ENCODE peak calls at places on chromosomes 7 and 10, in nine cellular contexts. One of them, this sample, is unnamed.
A peak's percentile ranks its signal among the peaks of the same experiment; 100 is the strongest.

GRCh38 chr10:95389176-95389575 is 98.4 kb upstream of the PDLIM1 start:
- DNase-seq in fibroblast of the conjunctiva: no peak
- DNase-seq in ACHN: no peak
- DNase-seq in SK-MEL-5: peak; percentile 93
- DNase-seq in effector CD8-positive, alpha-beta T cell: no peak
- DNase-seq in stimulated activated CD8-positive, alpha-beta memory T cell treated with anti-CD3 and anti-CD28 coated beads, Interleukin-15, amount 100 ng/mL, for 24 hours: no peak
- DNase-seq in fibroblast of mammary gland: no peak
- DNase-seq in activated T-helper 2 cell treated with anti-CD3 and anti-CD28 coated beads, Interferon-gamma antibody, Interleukin-2, Interleukin-4, amounts not matched to agents 10 μg/mL and 5 μg/mL and 100 μg/mL, durations not matched to agents 14 hours and 24 hours and 36 hours: no peak
- DNase-seq in iPS-NIHi11: no peak
- DNase-seq in this sample: no peak

GRCh38 chr7:91636129-91636724 is 244.3 kb downstream of the MTERF1 start:
- DNase-seq in SK-MEL-5: peak; percentile 76
- DNase-seq in effector CD8-positive, alpha-beta T cell: no peak
- DNase-seq in ACHN: peak; percentile 68
- DNase-seq in activated T-helper 2 cell treated with anti-CD3 and anti-CD28 coated beads, Interferon-gamma antibody, Interleukin-2, Interleukin-4, amounts not matched to agents 10 μg/mL and 5 μg/mL and 100 μg/mL, durations not matched to agents 14 hours and 24 hours and 36 hours: no peak
- DNase-seq in fibroblast of mammary gland: peak; percentile 43
- DNase-seq in iPS-NIHi11: peak; percentile 31
- DNase-seq in fibroblast of the conjunctiva: no peak
- DNase-seq in stimulated activated CD8-positive, alpha-beta memory T cell treated with anti-CD3 and anti-CD28 coated beads, Interleukin-15, amount 100 ng/mL, for 24 hours: no peak
- DNase-seq in this sample: no peak

GRCh38 chr7:27163776-27164380 is 1.5 kb downstream of the HOXA9 start:
- DNase-seq in stimulated activated CD8-positive, alpha-beta memory T cell treated with anti-CD3 and anti-CD28 coated beads, Interleukin-15, amount 100 ng/mL, for 24 hours: no peak
- DNase-seq in effector CD8-positive, alpha-beta T cell: no peak
- DNase-seq in fibroblast of the conjunctiva: no peak
- DNase-seq in activated T-helper 2 cell treated with anti-CD3 and anti-CD28 coated beads, Interferon-gamma antibody, Interleukin-2, Interleukin-4, amounts not matched to agents 10 μg/mL and 5 μg/mL and 100 μg/mL, durations not matched to agents 14 hours and 24 hours and 36 hours: no peak
- DNase-seq in iPS-NIHi11: no peak
- DNase-seq in ACHN: peak; percentile 35
- DNase-seq in fibroblast of mammary gland: peak; percentile 15
- DNase-seq in SK-MEL-5: no peak
- DNase-seq in this sample: no peak

GRCh38 chr10:44925224-44925623 is 14.1 kb downstream of the TMEM72 start:
- DNase-seq in fibroblast of the conjunctiva: no peak
- DNase-seq in stimulated activated CD8-positive, alpha-beta memory T cell treated with anti-CD3 and anti-CD28 coated beads, Interleukin-15, amount 100 ng/mL, for 24 hours: no peak
- DNase-seq in ACHN: peak; percentile 20
- DNase-seq in iPS-NIHi11: peak; percentile 79
- DNase-seq in effector CD8-positive, alpha-beta T cell: no peak
- DNase-seq in fibroblast of mammary gland: no peak
- DNase-seq in SK-MEL-5: peak; percentile 40
- DNase-seq in activated T-helper 2 cell treated with anti-CD3 and anti-CD28 coated beads, Interferon-gamma antibody, Interleukin-2, Interleukin-4, amounts not matched to agents 10 μg/mL and 5 μg/mL and 100 μg/mL, durations not matched to agents 14 hours and 24 hours and 36 hours: no peak
- DNase-seq in this sample: no peak

GRCh38 chr10:18689498-18689897 is 30.3 kb downstream of the ARL5B start:
- DNase-seq in iPS-NIHi11: no peak
- DNase-seq in ACHN: peak; percentile 37
- DNase-seq in SK-MEL-5: peak; percentile 36
- DNase-seq in fibroblast of the conjunctiva: peak; percentile 18
- DNase-seq in effector CD8-positive, alpha-beta T cell: no peak
- DNase-seq in fibroblast of mammary gland: peak; percentile 55
- DNase-seq in activated T-helper 2 cell treated with anti-CD3 and anti-CD28 coated beads, Interferon-gamma antibody, Interleukin-2, Interleukin-4, amounts not matched to agents 10 μg/mL and 5 μg/mL and 100 μg/mL, durations not matched to agents 14 hours and 24 hours and 36 hours: no peak
- DNase-seq in stimulated activated CD8-positive, alpha-beta memory T cell treated with anti-CD3 and anti-CD28 coated beads, Interleukin-15, amount 100 ng/mL, for 24 hours: no peak
- DNase-seq in this sample: no peak

GRCh38 chr7:6636741-6637543 is at the start of gene ZNF316:
- DNase-seq in fibroblast of mammary gland: peak; percentile 22
- DNase-seq in fibroblast of the conjunctiva: no peak
- DNase-seq in stimulated activated CD8-positive, alpha-beta memory T cell treated with anti-CD3 and anti-CD28 coated beads, Interleukin-15, amount 100 ng/mL, for 24 hours: peak; percentile 52
- DNase-seq in effector CD8-positive, alpha-beta T cell: peak; percentile 43
- DNase-seq in activated T-helper 2 cell treated with anti-CD3 and anti-CD28 coated beads, Interferon-gamma antibody, Interleukin-2, Interleukin-4, amounts not matched to agents 10 μg/mL and 5 μg/mL and 100 μg/mL, durations not matched to agents 14 hours and 24 hours and 36 hours: peak; percentile 45
- DNase-seq in iPS-NIHi11: peak; percentile 79
- DNase-seq in ACHN: peak; percentile 68
- DNase-seq in SK-MEL-5: peak; percentile 53
- DNase-seq in this sample: peak; percentile 29

GRCh38 chr10:53209941-53210611 is 437.5 kb upstream of the MBL2 start:
- DNase-seq in activated T-helper 2 cell treated with anti-CD3 and anti-CD28 coated beads, Interferon-gamma antibody, Interleukin-2, Interleukin-4, amounts not matched to agents 10 μg/mL and 5 μg/mL and 100 μg/mL, durations not matched to agents 14 hours and 24 hours and 36 hours: no peak
- DNase-seq in effector CD8-positive, alpha-beta T cell: no peak
- DNase-seq in ACHN: peak; percentile 54
- DNase-seq in fibroblast of mammary gland: peak; percentile 0
- DNase-seq in fibroblast of the conjunctiva: no peak
- DNase-seq in SK-MEL-5: peak; percentile 49
- DNase-seq in stimulated activated CD8-positive, alpha-beta memory T cell treated with anti-CD3 and anti-CD28 coated beads, Interleukin-15, amount 100 ng/mL, for 24 hours: no peak
- DNase-seq in iPS-NIHi11: peak; percentile 20
- DNase-seq in this sample: no peak

GRCh38 chr7:128941323-128941890 is 3.7 kb downstream of the IRF5 start:
- DNase-seq in activated T-helper 2 cell treated with anti-CD3 and anti-CD28 coated beads, Interferon-gamma antibody, Interleukin-2, Interleukin-4, amounts not matched to agents 10 μg/mL and 5 μg/mL and 100 μg/mL, durations not matched to agents 14 hours and 24 hours and 36 hours: no peak
- DNase-seq in fibroblast of mammary gland: no peak
- DNase-seq in SK-MEL-5: no peak
- DNase-seq in stimulated activated CD8-positive, alpha-beta memory T cell treated with anti-CD3 and anti-CD28 coated beads, Interleukin-15, amount 100 ng/mL, for 24 hours: no peak
- DNase-seq in fibroblast of the conjunctiva: no peak
- DNase-seq in effector CD8-positive, alpha-beta T cell: no peak
- DNase-seq in iPS-NIHi11: no peak
- DNase-seq in ACHN: no peak
- DNase-seq in this sample: no peak

GRCh38 chr10:114761205-114762193 is 60.1 kb upstream of the FHIP2A start:
- DNase-seq in fibroblast of mammary gland: no peak
- DNase-seq in ACHN: no peak
- DNase-seq in effector CD8-positive, alpha-beta T cell: no peak
- DNase-seq in iPS-NIHi11: no peak
- DNase-seq in stimulated activated CD8-positive, alpha-beta memory T cell treated with anti-CD3 and anti-CD28 coated beads, Interleukin-15, amount 100 ng/mL, for 24 hours: no peak
- DNase-seq in activated T-helper 2 cell treated with anti-CD3 and anti-CD28 coated beads, Interferon-gamma antibody, Interleukin-2, Interleukin-4, amounts not matched to agents 10 μg/mL and 5 μg/mL and 100 μg/mL, durations not matched to agents 14 hours and 24 hours and 36 hours: no peak
- DNase-seq in SK-MEL-5: no peak
- DNase-seq in fibroblast of the conjunctiva: no peak
- DNase-seq in this sample: no peak

GRCh38 chr7:101832205-101832631 is 14.8 kb downstream of the CUX1 start:
- DNase-seq in fibroblast of mammary gland: no peak
- DNase-seq in activated T-helper 2 cell treated with anti-CD3 and anti-CD28 coated beads, Interferon-gamma antibody, Interleukin-2, Interleukin-4, amounts not matched to agents 10 μg/mL and 5 μg/mL and 100 μg/mL, durations not matched to agents 14 hours and 24 hours and 36 hours: no peak
- DNase-seq in ACHN: no peak
- DNase-seq in SK-MEL-5: no peak
- DNase-seq in iPS-NIHi11: no peak
- DNase-seq in fibroblast of the conjunctiva: no peak
- DNase-seq in stimulated activated CD8-positive, alpha-beta memory T cell treated with anti-CD3 and anti-CD28 coated beads, Interleukin-15, amount 100 ng/mL, for 24 hours: no peak
- DNase-seq in effector CD8-positive, alpha-beta T cell: no peak
- DNase-seq in this sample: no peak

GRCh38 chr7:73740771-73741170 is 2.2 kb upstream of the ABHD11 start:
- DNase-seq in effector CD8-positive, alpha-beta T cell: no peak
- DNase-seq in fibroblast of the conjunctiva: no peak
- DNase-seq in activated T-helper 2 cell treated with anti-CD3 and anti-CD28 coated beads, Interferon-gamma antibody, Interleukin-2, Interleukin-4, amounts not matched to agents 10 μg/mL and 5 μg/mL and 100 μg/mL, durations not matched to agents 14 hours and 24 hours and 36 hours: no peak
- DNase-seq in ACHN: no peak
- DNase-seq in SK-MEL-5: no peak
- DNase-seq in stimulated activated CD8-positive, alpha-beta memory T cell treated with anti-CD3 and anti-CD28 coated beads, Interleukin-15, amount 100 ng/mL, for 24 hours: no peak
- DNase-seq in fibroblast of mammary gland: no peak
- DNase-seq in iPS-NIHi11: no peak
- DNase-seq in this sample: no peak

GRCh38 chr10:102504179-102504975 is 605 bp downstream of the SUFU start:
- DNase-seq in stimulated activated CD8-positive, alpha-beta memory T cell treated with anti-CD3 and anti-CD28 coated beads, Interleukin-15, amount 100 ng/mL, for 24 hours: no peak
- DNase-seq in ACHN: peak; percentile 30
- DNase-seq in fibroblast of the conjunctiva: no peak
- DNase-seq in activated T-helper 2 cell treated with anti-CD3 and anti-CD28 coated beads, Interferon-gamma antibody, Interleukin-2, Interleukin-4, amounts not matched to agents 10 μg/mL and 5 μg/mL and 100 μg/mL, durations not matched to agents 14 hours and 24 hours and 36 hours: peak; percentile 26
- DNase-seq in fibroblast of mammary gland: peak; percentile 23
- DNase-seq in effector CD8-positive, alpha-beta T cell: peak; percentile 29
- DNase-seq in SK-MEL-5: peak; percentile 36
- DNase-seq in iPS-NIHi11: peak; percentile 62
- DNase-seq in this sample: peak; percentile 21

GRCh38 chr10:37588299-37588698 is 269.1 kb downstream of the ZNF248 start:
- DNase-seq in activated T-helper 2 cell treated with anti-CD3 and anti-CD28 coated beads, Interferon-gamma antibody, Interleukin-2, Interleukin-4, amounts not matched to agents 10 μg/mL and 5 μg/mL and 100 μg/mL, durations not matched to agents 14 hours and 24 hours and 36 hours: no peak
- DNase-seq in iPS-NIHi11: no peak
- DNase-seq in stimulated activated CD8-positive, alpha-beta memory T cell treated with anti-CD3 and anti-CD28 coated beads, Interleukin-15, amount 100 ng/mL, for 24 hours: no peak
- DNase-seq in fibroblast of the conjunctiva: no peak
- DNase-seq in fibroblast of mammary gland: no peak
- DNase-seq in SK-MEL-5: no peak
- DNase-seq in ACHN: no peak
- DNase-seq in effector CD8-positive, alpha-beta T cell: no peak
- DNase-seq in this sample: no peak

GRCh38 chr7:66443946-66444345 is 184.7 kb upstream of the KCTD7 start:
- DNase-seq in fibroblast of the conjunctiva: no peak
- DNase-seq in fibroblast of mammary gland: no peak
- DNase-seq in activated T-helper 2 cell treated with anti-CD3 and anti-CD28 coated beads, Interferon-gamma antibody, Interleukin-2, Interleukin-4, amounts not matched to agents 10 μg/mL and 5 μg/mL and 100 μg/mL, durations not matched to agents 14 hours and 24 hours and 36 hours: no peak
- DNase-seq in iPS-NIHi11: no peak
- DNase-seq in stimulated activated CD8-positive, alpha-beta memory T cell treated with anti-CD3 and anti-CD28 coated beads, Interleukin-15, amount 100 ng/mL, for 24 hours: no peak
- DNase-seq in SK-MEL-5: no peak
- DNase-seq in effector CD8-positive, alpha-beta T cell: no peak
- DNase-seq in ACHN: no peak
- DNase-seq in this sample: no peak

GRCh38 chr7:93949468-93949867 is 27.9 kb downstream of the GNG11 start:
- DNase-seq in fibroblast of the conjunctiva: peak; percentile 14
- DNase-seq in stimulated activated CD8-positive, alpha-beta memory T cell treated with anti-CD3 and anti-CD28 coated beads, Interleukin-15, amount 100 ng/mL, for 24 hours: no peak
- DNase-seq in ACHN: no peak
- DNase-seq in fibroblast of mammary gland: peak; percentile 92
- DNase-seq in iPS-NIHi11: no peak
- DNase-seq in activated T-helper 2 cell treated with anti-CD3 and anti-CD28 coated beads, Interferon-gamma antibody, Interleukin-2, Interleukin-4, amounts not matched to agents 10 μg/mL and 5 μg/mL and 100 μg/mL, durations not matched to agents 14 hours and 24 hours and 36 hours: no peak
- DNase-seq in SK-MEL-5: peak; percentile 9
- DNase-seq in effector CD8-positive, alpha-beta T cell: no peak
- DNase-seq in this sample: no peak

GRCh38 chr7:127571741-127572505 is 13.5 kb downstream of the GCC1 start:
- DNase-seq in iPS-NIHi11: no peak
- DNase-seq in effector CD8-positive, alpha-beta T cell: no peak
- DNase-seq in stimulated activated CD8-positive, alpha-beta memory T cell treated with anti-CD3 and anti-CD28 coated beads, Interleukin-15, amount 100 ng/mL, for 24 hours: no peak
- DNase-seq in activated T-helper 2 cell treated with anti-CD3 and anti-CD28 coated beads, Interferon-gamma antibody, Interleukin-2, Interleukin-4, amounts not matched to agents 10 μg/mL and 5 μg/mL and 100 μg/mL, durations not matched to agents 14 hours and 24 hours and 36 hours: no peak
- DNase-seq in SK-MEL-5: peak; percentile 24
- DNase-seq in fibroblast of mammary gland: no peak
- DNase-seq in ACHN: no peak
- DNase-seq in fibroblast of the conjunctiva: no peak
- DNase-seq in this sample: no peak